ENCODE peak calls at places on chromosomes 11 and 22, in eight cellular contexts. One of them, this sample, is unnamed.
A peak's percentile ranks its signal among the peaks of the same experiment; 100 is the strongest.

GRCh38 chr22:42717197-42717967 is 3.3 kb downstream of the A4GALT start:
- DNase-seq in HFF-Myc: no peak
- DNase-seq in spleen: no peak
- DNase-seq in LNCaP clone FGC: no peak
- DNase-seq in GM23338: peak; percentile 75
- DNase-seq in Panc1: no peak
- DNase-seq in heart left ventricle: no peak
- DNase-seq in choroid plexus epithelial cell: no peak
- DNase-seq in this sample: peak; percentile 47

GRCh38 chr22:43346521-43346929 is 3.4 kb upstream of the SCUBE1 start:
- DNase-seq in Panc1: peak; percentile 5
- DNase-seq in choroid plexus epithelial cell: peak; percentile 33
- DNase-seq in spleen: peak; percentile 87
- DNase-seq in GM23338: peak; percentile 85
- DNase-seq in HFF-Myc: no peak
- DNase-seq in LNCaP clone FGC: no peak
- DNase-seq in heart left ventricle: no peak
- DNase-seq in this sample: peak; percentile 79

GRCh38 chr22:24170189-24170588 is 11.1 kb upstream of the SUSD2 start:
- DNase-seq in spleen: no peak
- DNase-seq in choroid plexus epithelial cell: no peak
- DNase-seq in Panc1: no peak
- DNase-seq in GM23338: no peak
- DNase-seq in LNCaP clone FGC: no peak
- DNase-seq in HFF-Myc: no peak
- DNase-seq in heart left ventricle: no peak
- DNase-seq in this sample: no peak

GRCh38 chr11:17579451-17579850 is 32.4 kb downstream of the OTOG start:
- DNase-seq in spleen: peak; percentile 51
- DNase-seq in GM23338: no peak
- DNase-seq in HFF-Myc: no peak
- DNase-seq in heart left ventricle: no peak
- DNase-seq in LNCaP clone FGC: no peak
- DNase-seq in choroid plexus epithelial cell: no peak
- DNase-seq in Panc1: no peak
- DNase-seq in this sample: no peak

GRCh38 chr11:120660024-120660565 is 148.5 kb downstream of the GRIK4 start:
- DNase-seq in heart left ventricle: no peak
- DNase-seq in GM23338: peak; percentile 94
- DNase-seq in spleen: peak; percentile 80
- DNase-seq in choroid plexus epithelial cell: peak; percentile 26
- DNase-seq in LNCaP clone FGC: no peak
- DNase-seq in Panc1: no peak
- DNase-seq in HFF-Myc: peak; percentile 2
- DNase-seq in this sample: peak; percentile 55

GRCh38 chr22:29748248-29748893 is 18.4 kb downstream of the ZMAT5 start:
- DNase-seq in choroid plexus epithelial cell: no peak
- DNase-seq in LNCaP clone FGC: no peak
- DNase-seq in spleen: no peak
- DNase-seq in heart left ventricle: no peak
- DNase-seq in Panc1: no peak
- DNase-seq in GM23338: no peak
- DNase-seq in HFF-Myc: no peak
- DNase-seq in this sample: no peak

GRCh38 chr22:27370281-27370680 is 431.3 kb downstream of the MN1 start:
- DNase-seq in GM23338: no peak
- DNase-seq in Panc1: no peak
- DNase-seq in spleen: no peak
- DNase-seq in choroid plexus epithelial cell: peak; percentile 8
- DNase-seq in LNCaP clone FGC: no peak
- DNase-seq in heart left ventricle: no peak
- DNase-seq in HFF-Myc: no peak
- DNase-seq in this sample: no peak

GRCh38 chr11:45252134-45252856 is 33.8 kb downstream of the SYT13 start:
- DNase-seq in GM23338: peak; percentile 89
- DNase-seq in Panc1: no peak
- DNase-seq in spleen: no peak
- DNase-seq in choroid plexus epithelial cell: no peak
- DNase-seq in heart left ventricle: peak; percentile 68
- DNase-seq in LNCaP clone FGC: peak; percentile 17
- DNase-seq in HFF-Myc: no peak
- DNase-seq in this sample: peak; percentile 83

DNA sequence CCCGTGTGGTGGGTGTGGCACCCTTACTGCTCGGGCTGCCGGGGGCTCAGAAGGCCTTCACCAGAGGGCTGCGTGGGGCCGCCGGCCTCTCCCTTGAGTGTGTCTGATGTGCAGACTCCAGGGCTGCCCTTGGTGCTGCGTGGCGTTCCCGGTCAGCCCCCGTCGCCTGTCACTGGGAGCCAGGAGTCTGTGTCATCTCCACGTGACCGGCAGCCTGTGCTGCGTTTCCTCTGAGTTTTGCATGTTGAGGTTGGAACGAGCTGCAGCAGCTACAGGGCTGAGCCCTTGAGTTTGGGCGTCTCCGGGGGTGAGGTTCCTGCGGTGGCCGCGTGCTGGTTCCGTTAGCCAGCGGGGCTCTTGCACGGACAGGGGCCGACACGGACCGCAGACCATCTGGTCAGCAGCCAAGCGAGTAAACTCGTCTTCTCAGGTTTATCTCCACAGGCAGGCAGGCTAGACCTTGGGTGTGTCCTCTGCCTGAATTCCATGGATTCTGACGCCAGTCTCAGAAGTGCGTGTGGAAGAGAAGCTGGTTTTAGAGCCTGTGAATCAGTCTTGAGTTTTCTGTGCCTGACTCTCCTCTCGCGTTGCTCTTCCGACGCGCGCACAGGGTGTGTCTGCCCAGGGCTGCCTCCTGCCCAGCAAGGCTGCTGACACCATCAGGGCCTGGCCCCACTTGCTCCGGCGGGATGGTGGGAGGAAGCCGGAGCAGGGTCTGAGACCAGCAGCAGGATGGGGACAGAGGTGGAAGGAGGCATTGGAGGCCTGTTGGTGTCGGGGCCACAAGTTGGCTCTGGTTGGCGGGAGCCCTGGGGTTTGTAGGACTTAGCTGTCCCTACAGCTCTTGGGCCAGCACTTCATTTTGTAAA is 10.5 kb downstream of the PTDSS2 start:
- DNase-seq in heart left ventricle: peak; percentile 80
- DNase-seq in HFF-Myc: no peak
- DNase-seq in LNCaP clone FGC: no peak
- DNase-seq in spleen: peak; percentile 71
- DNase-seq in choroid plexus epithelial cell: peak; percentile 20
- DNase-seq in GM23338: no peak
- DNase-seq in Panc1: no peak
- DNase-seq in this sample: no peak
- TF ChIP-seq CTCF in heart left ventricle: no peak
- TF ChIP-seq CTCF in HFF-Myc: no peak
- TF ChIP-seq CTCF in LNCaP clone FGC: no peak
- TF ChIP-seq CTCF in spleen: no peak
- TF ChIP-seq CTCF in choroid plexus epithelial cell: no peak
- TF ChIP-seq CTCF in GM23338: no peak
- TF ChIP-seq CTCF in Panc1: no peak
- TF ChIP-seq CTCF in this sample: no peak

DNA sequence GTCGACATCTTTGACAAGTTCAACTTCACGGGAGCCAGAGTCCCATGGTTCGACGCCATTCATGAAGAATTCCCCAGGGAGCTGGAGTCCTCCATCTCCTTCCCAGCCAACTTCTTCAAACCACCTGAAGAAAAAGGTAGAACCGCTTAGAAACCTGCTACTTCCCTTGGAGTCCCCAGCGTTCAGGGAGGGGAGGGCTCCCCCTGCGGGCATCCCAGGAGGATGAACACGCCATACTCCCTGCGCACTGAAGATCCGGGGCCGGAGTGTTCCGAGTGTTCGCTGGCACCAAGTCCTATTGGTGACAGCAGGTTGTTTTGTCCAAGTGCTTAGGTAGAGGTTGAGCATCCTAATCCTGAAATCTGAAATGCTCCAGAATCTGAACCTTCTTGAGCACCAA is 51.7 kb upstream of the PRODH start:
- DNase-seq in GM23338: peak; percentile 87
- DNase-seq in choroid plexus epithelial cell: peak; percentile 13
- DNase-seq in Panc1: no peak
- DNase-seq in HFF-Myc: no peak
- DNase-seq in LNCaP clone FGC: no peak
- DNase-seq in spleen: no peak
- DNase-seq in heart left ventricle: no peak
- DNase-seq in this sample: peak; percentile 36
- TF ChIP-seq CTCF in GM23338: peak; percentile 72
- TF ChIP-seq CTCF in choroid plexus epithelial cell: peak; percentile 58
- TF ChIP-seq CTCF in Panc1: no peak
- TF ChIP-seq CTCF in HFF-Myc: peak; percentile 62
- TF ChIP-seq CTCF in LNCaP clone FGC: peak; percentile 31
- TF ChIP-seq CTCF in spleen: no peak
- TF ChIP-seq CTCF in heart left ventricle: peak; percentile 27
- TF ChIP-seq CTCF in this sample: peak; percentile 25

GRCh38 chr11:96328395-96329010 is 14.5 kb downstream of the MAML2 start:
- DNase-seq in LNCaP clone FGC: no peak
- DNase-seq in spleen: no peak
- DNase-seq in heart left ventricle: no peak
- DNase-seq in Panc1: no peak
- DNase-seq in HFF-Myc: no peak
- DNase-seq in GM23338: no peak
- DNase-seq in choroid plexus epithelial cell: peak; percentile 56
- DNase-seq in this sample: no peak
- TF ChIP-seq CTCF in LNCaP clone FGC: no peak
- TF ChIP-seq CTCF in spleen: no peak
- TF ChIP-seq CTCF in heart left ventricle: no peak
- TF ChIP-seq CTCF in Panc1: no peak
- TF ChIP-seq CTCF in HFF-Myc: no peak
- TF ChIP-seq CTCF in GM23338: no peak
- TF ChIP-seq CTCF in choroid plexus epithelial cell: no peak
- TF ChIP-seq CTCF in this sample: no peak

GRCh38 chr22:37634505-37635002 is 4.9 kb upstream of the SH3BP1 start:
- DNase-seq in GM23338: peak; percentile 24
- DNase-seq in HFF-Myc: no peak
- DNase-seq in choroid plexus epithelial cell: no peak
- DNase-seq in spleen: peak; percentile 82
- DNase-seq in heart left ventricle: no peak
- DNase-seq in LNCaP clone FGC: no peak
- DNase-seq in Panc1: no peak
- DNase-seq in this sample: peak; percentile 22
- TF ChIP-seq CTCF in GM23338: peak; percentile 36
- TF ChIP-seq CTCF in HFF-Myc: peak; percentile 10
- TF ChIP-seq CTCF in choroid plexus epithelial cell: peak; percentile 44
- TF ChIP-seq CTCF in spleen: no peak
- TF ChIP-seq CTCF in heart left ventricle: no peak
- TF ChIP-seq CTCF in LNCaP clone FGC: no peak
- TF ChIP-seq CTCF in Panc1: peak; percentile 37
- TF ChIP-seq CTCF in this sample: no peak

GRCh38 chr22:38260760-38261477 is 11.9 kb downstream of the TMEM184B start:
- DNase-seq in LNCaP clone FGC: no peak
- DNase-seq in spleen: no peak
- DNase-seq in Panc1: no peak
- DNase-seq in choroid plexus epithelial cell: no peak
- DNase-seq in heart left ventricle: no peak
- DNase-seq in GM23338: no peak
- DNase-seq in HFF-Myc: no peak
- DNase-seq in this sample: no peak
- TF ChIP-seq CTCF in LNCaP clone FGC: no peak
- TF ChIP-seq CTCF in spleen: peak; percentile 19
- TF ChIP-seq CTCF in Panc1: no peak
- TF ChIP-seq CTCF in choroid plexus epithelial cell: peak; percentile 31
- TF ChIP-seq CTCF in heart left ventricle: peak; percentile 10
- TF ChIP-seq CTCF in GM23338: no peak
- TF ChIP-seq CTCF in HFF-Myc: no peak
- TF ChIP-seq CTCF in this sample: no peak

GRCh38 chr11:73478737-73479347 is 102.6 kb downstream of the RELT start:
- DNase-seq in heart left ventricle: no peak
- DNase-seq in LNCaP clone FGC: no peak
- DNase-seq in choroid plexus epithelial cell: peak; percentile 57
- DNase-seq in HFF-Myc: no peak
- DNase-seq in GM23338: peak; percentile 81
- DNase-seq in Panc1: peak; percentile 27
- DNase-seq in spleen: no peak
- DNase-seq in this sample: no peak
- TF ChIP-seq CTCF in heart left ventricle: peak; percentile 64
- TF ChIP-seq CTCF in LNCaP clone FGC: peak; percentile 73
- TF ChIP-seq CTCF in choroid plexus epithelial cell: peak; percentile 94
- TF ChIP-seq CTCF in HFF-Myc: peak; percentile 91
- TF ChIP-seq CTCF in GM23338: peak; percentile 82
- TF ChIP-seq CTCF in Panc1: peak; percentile 94
- TF ChIP-seq CTCF in spleen: peak; percentile 51
- TF ChIP-seq CTCF in this sample: peak; percentile 64

GRCh38 chr11:96109265-96110030 is 185.5 kb upstream of the MTMR2 start:
- DNase-seq in choroid plexus epithelial cell: no peak
- DNase-seq in heart left ventricle: no peak
- DNase-seq in HFF-Myc: no peak
- DNase-seq in LNCaP clone FGC: no peak
- DNase-seq in Panc1: no peak
- DNase-seq in spleen: no peak
- DNase-seq in GM23338: no peak
- DNase-seq in this sample: no peak

GRCh38 chr11:96113100-96113710 is 189.3 kb upstream of the MTMR2 start:
- DNase-seq in LNCaP clone FGC: no peak
- DNase-seq in spleen: no peak
- DNase-seq in choroid plexus epithelial cell: peak; percentile 73
- DNase-seq in heart left ventricle: no peak
- DNase-seq in HFF-Myc: no peak
- DNase-seq in Panc1: no peak
- DNase-seq in GM23338: no peak
- DNase-seq in this sample: no peak

GRCh38 chr11:96111308-96111707 is 187.4 kb upstream of the MTMR2 start:
- DNase-seq in heart left ventricle: no peak
- DNase-seq in LNCaP clone FGC: no peak
- DNase-seq in spleen: no peak
- DNase-seq in GM23338: no peak
- DNase-seq in Panc1: no peak
- DNase-seq in HFF-Myc: no peak
- DNase-seq in choroid plexus epithelial cell: no peak
- DNase-seq in this sample: no peak

GRCh38 chr11:96112192-96113099 is 188.5 kb upstream of the MTMR2 start:
- DNase-seq in LNCaP clone FGC: no peak
- DNase-seq in Panc1: no peak
- DNase-seq in spleen: no peak
- DNase-seq in HFF-Myc: no peak
- DNase-seq in heart left ventricle: no peak
- DNase-seq in GM23338: no peak
- DNase-seq in choroid plexus epithelial cell: peak; percentile 65
- DNase-seq in this sample: no peak

DNA sequence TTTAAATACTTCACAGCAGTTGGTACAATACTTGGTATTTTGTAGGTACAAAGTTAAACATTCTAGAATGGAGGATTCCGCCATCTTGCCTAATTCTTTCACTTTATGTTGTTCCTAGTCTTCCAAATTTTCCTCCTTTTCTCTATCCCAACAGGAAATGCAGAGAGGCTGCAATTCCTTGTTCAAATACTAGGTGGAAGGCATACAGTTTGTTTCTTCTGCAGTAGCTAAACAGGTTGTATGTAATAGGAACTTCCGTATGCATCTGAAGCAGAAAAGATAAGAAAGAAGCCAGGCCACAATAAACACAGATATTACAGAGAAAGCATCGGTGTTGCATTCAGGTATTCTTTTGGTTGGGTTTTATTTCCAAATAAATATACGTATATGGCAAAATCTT is 186.4 kb upstream of the MTMR2 start:
- DNase-seq in LNCaP clone FGC: no peak
- DNase-seq in spleen: no peak
- DNase-seq in GM23338: peak; percentile 18
- DNase-seq in HFF-Myc: no peak
- DNase-seq in heart left ventricle: no peak
- DNase-seq in choroid plexus epithelial cell: no peak
- DNase-seq in Panc1: no peak
- DNase-seq in this sample: no peak
- TF ChIP-seq CTCF in LNCaP clone FGC: peak; percentile 25
- TF ChIP-seq CTCF in spleen: no peak
- TF ChIP-seq CTCF in GM23338: no peak
- TF ChIP-seq CTCF in HFF-Myc: no peak
- TF ChIP-seq CTCF in heart left ventricle: no peak
- TF ChIP-seq CTCF in choroid plexus epithelial cell: no peak
- TF ChIP-seq CTCF in Panc1: no peak
- TF ChIP-seq CTCF in this sample: no peak